ENCODE peak calls at places on chromosome 21, in seven cellular contexts. Z is hepatocyte, S is MM.1S, A is PC-3, C is GM23338, Y is GM23248, J is PC-9. D is an unnamed sample.
A peak's percentile ranks its signal among the peaks of the same experiment; 100 is the strongest.

GRCh38 chr21:42641311-42642218 is 11.9 kb upstream of the PDE9A start:
- DNase-seq in Y (peak; percentile 21), S (no peak), J (no peak), C (peak; percentile 51), A (no peak), Z (peak; percentile 34), D (no peak)

GRCh38 chr21:18168108-18168507 is 76.5 kb upstream of the CHODL start:
- DNase-seq in C (no peak), J (no peak), Y (no peak), S (no peak), A (no peak), Z (no peak), D (no peak)

GRCh38 chr21:42653492-42654061 is at the start of gene PDE9A:
- DNase-seq in Z (peak; percentile 88), S (no peak), C (peak; percentile 80), J (peak; percentile 20), A (no peak), Y (peak; percentile 21), D (peak; percentile 51)

GRCh38 chr21:28111151-28111619 is 881.5 kb downstream of the LTN1 start:
- DNase-seq in J (no peak), Z (peak; percentile 76), A (no peak), C (no peak), S (no peak), Y (peak; percentile 61), D (no peak)

GRCh38 chr21:37367758-37368535 is 1.4 kb downstream of the DYRK1A start:
- DNase-seq in S (peak; percentile 93), Z (peak; percentile 40), J (peak; percentile 34), A (peak; percentile 64), C (peak; percentile 43), Y (peak; percentile 83), D (peak; percentile 36)

GRCh38 chr21:37737996-37738395 is 178.3 kb downstream of the KCNJ6 start:
- DNase-seq in S (no peak), Y (no peak), C (no peak), A (no peak), J (no peak), Z (no peak), D (no peak)

GRCh38 chr21:36229181-36229580 is 72.6 kb downstream of the DOP1B start:
- DNase-seq in J (no peak), Y (no peak), S (no peak), Z (no peak), A (no peak), C (no peak), D (no peak)

GRCh38 chr21:25461730-25462129 is 145.6 kb downstream of the MRPL39 start:
- DNase-seq in J (no peak), A (no peak), S (no peak), Y (no peak), C (no peak), Z (no peak), D (no peak)

GRCh38 chr21:24217141-24217540 is 1390.1 kb downstream of the MRPL39 start:
- DNase-seq in C (no peak), J (no peak), A (peak; percentile 49), Z (no peak), Y (no peak), S (no peak), D (no peak)

GRCh38 chr21:43369124-43369523 is 57.8 kb downstream of the SIK1 start:
- DNase-seq in Z (peak; percentile 52), Y (peak; percentile 95), A (peak; percentile 35), J (no peak), S (no peak), C (no peak), D (no peak)

GRCh38 chr21:41316641-41317392 is at the start of gene FAM3B:
- DNase-seq in J (peak; percentile 13), A (no peak), Z (peak; percentile 69), Y (no peak), C (peak; percentile 85), S (no peak), D (no peak)

GRCh38 chr21:41634858-41635257 is 126.9 kb upstream of the TMPRSS2 start:
- DNase-seq in S (no peak), Z (no peak), A (peak; percentile 95), C (no peak), Y (peak; percentile 93), J (peak; percentile 61), D (no peak)

GRCh38 chr21:34615487-34615814 is 538 bp upstream of the RCAN1 start:
- DNase-seq in Z (no peak), Y (no peak), J (no peak), A (no peak), S (no peak), C (no peak), D (no peak)

GRCh38 chr21:34614443-34614692 is 545 bp downstream of the RCAN1 start:
- DNase-seq in A (no peak), C (no peak), J (no peak), Y (no peak), Z (no peak), S (no peak), D (no peak)

GRCh38 chr21:34612557-34612956 is 2.4 kb downstream of the RCAN1 start:
- DNase-seq in Y (peak; percentile 17), Z (no peak), J (no peak), A (no peak), C (no peak), S (no peak), D (no peak)

GRCh38 chr21:34614693-34615486 is at the start of gene RCAN1:
- DNase-seq in Z (peak; percentile 96), A (peak; percentile 96), J (peak; percentile 82), S (peak; percentile 99), C (peak; percentile 97), Y (peak; percentile 97), D (peak; percentile 95)

GRCh38 chr21:34613679-34614442 is 1.1 kb downstream of the RCAN1 start:
- DNase-seq in J (no peak), C (no peak), Z (peak; percentile 32), S (no peak), Y (peak; percentile 62), A (peak; percentile 42), D (no peak)
- H3K9me2 ChIP-seq in J (no peaks in the 10 kb centered on the region), C (no peaks in the 10 kb centered on the region), Z (no peaks in the 10 kb centered on the region), S (no peaks in the 10 kb centered on the region), Y (no peaks in the 10 kb centered on the region), A (no peaks in the 10 kb centered on the region), D (no peaks in the 10 kb centered on the region)

DNA sequence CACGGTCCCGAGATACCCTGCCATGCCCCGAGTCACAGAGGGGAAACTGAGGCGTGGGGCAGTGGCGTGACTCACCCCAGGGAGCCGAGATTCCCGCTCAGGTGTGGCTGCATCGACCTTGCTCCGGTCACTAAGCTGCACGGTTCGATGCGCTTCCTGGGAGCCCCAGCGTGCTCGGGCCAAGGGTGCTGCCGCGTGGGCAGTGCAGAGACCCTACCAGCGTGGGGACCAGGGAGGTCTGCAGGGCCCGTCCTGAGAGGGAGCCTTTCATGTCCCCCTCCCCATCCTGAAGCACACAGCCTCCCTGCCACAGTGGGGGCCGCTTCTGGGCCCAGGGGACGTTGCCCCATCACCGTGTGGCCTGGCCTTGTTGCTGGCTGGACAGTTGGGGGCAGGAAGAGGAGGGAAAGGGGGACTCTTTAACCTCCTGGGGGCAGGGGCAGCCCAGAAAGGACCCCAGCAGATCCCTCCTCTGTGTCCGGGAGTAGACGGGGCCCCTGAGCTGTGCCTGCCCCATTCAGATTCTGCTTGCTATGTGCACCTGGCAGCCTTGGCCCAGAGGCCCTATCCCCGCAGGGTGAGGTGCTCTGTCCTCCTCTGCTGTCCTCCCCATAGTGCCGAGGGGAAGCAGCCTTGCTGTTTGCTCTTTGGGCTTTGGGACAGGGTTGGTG is 52.3 kb downstream of the COL18A1 start:
- DNase-seq in Z (no peak), Y (no peak), S (no peak), A (no peak), J (no peak), C (no peak), D (no peak)
- H3K4me1 ChIP-seq in Z (peaks cover 26% of the 10 kb centered on the region), Y (peaks cover 29% of the 10 kb centered on the region), S (no peaks in the 10 kb centered on the region), A (peaks cover 25% of the 10 kb centered on the region), J (no peaks in the 10 kb centered on the region), C (peaks cover 7% of the 10 kb centered on the region), D (no peaks in the 10 kb centered on the region)

GRCh38 chr21:38859852-38860251 is 54.1 kb downstream of the ETS2 start:
- DNase-seq in J (no peak), Z (no peak), C (no peak), Y (peak; percentile 44), S (no peak), A (peak; percentile 17), D (no peak)
- H3K9me2 ChIP-seq in J (no peaks in the 10 kb centered on the region), Z (no peaks in the 10 kb centered on the region), C (peaks cover 4% of the 10 kb centered on the region), Y (no peaks in the 10 kb centered on the region), S (no peaks in the 10 kb centered on the region), A (no peaks in the 10 kb centered on the region), D (no peaks in the 10 kb centered on the region)

GRCh38 chr21:33127154-33127893 is 57.4 kb downstream of the OLIG1 start:
- DNase-seq in J (peak; percentile 19), Y (peak; percentile 76), A (peak; percentile 82), S (peak; percentile 83), C (peak; percentile 91), Z (peak; percentile 84), D (peak; percentile 65)
- H3K4me1 ChIP-seq in J (no peaks in the 10 kb centered on the region), Y (no peaks in the 10 kb centered on the region), A (no peaks in the 10 kb centered on the region), S (no peaks in the 10 kb centered on the region), C (peaks cover 32% of the 10 kb centered on the region), Z (no peaks in the 10 kb centered on the region), D (no peaks in the 10 kb centered on the region)

DNA sequence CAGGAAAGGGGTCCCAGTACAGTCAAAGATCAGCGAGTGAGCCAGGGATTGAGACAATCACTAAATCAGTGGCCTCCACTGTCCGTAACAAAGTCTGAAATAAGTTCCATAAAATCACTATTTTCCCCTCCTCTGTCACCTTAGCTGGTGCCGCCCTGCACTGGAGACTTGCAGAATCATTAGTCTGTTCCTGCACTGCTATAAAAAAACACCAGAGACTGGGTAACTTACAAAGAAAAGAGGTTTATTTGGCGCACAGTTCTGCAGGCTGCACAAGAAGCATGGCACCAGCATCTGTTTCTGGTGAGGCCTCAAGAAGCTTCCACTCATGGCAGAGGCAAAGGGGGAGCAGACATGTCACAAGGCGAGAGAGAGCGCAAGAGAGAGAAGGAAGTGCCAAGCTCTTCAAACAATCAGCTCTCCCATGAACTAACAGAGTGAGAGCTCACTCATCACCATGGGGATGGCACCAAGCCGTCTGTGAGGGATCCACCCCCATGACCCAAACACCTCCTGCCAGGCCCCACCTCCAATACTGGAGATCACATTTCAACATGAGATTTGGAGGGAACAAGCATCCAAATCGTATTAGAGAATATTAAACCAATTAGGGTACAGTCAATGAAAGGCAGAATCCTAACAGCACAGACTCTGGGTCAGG is 129.8 kb upstream of the TIAM1 start:
- DNase-seq in C (no peak), Z (no peak), A (peak; percentile 56), S (no peak), Y (peak; percentile 29), J (no peak), D (no peak)
- H3K9me2 ChIP-seq in C (no peaks in the 10 kb centered on the region), Z (no peaks in the 10 kb centered on the region), A (no peaks in the 10 kb centered on the region), S (no peaks in the 10 kb centered on the region), Y (no peaks in the 10 kb centered on the region), J (no peaks in the 10 kb centered on the region), D (no peaks in the 10 kb centered on the region)

D was measured in OCI-LY7.